ENCODE peak calls at places on chromosomes 11 and 22, in six cellular contexts. P, L, Z, V, X and R are unnamed samples.

GRCh38 chr11:109933126-109933525 is 160.1 kb upstream of the ZC3H12C start:
- DNase-seq in X (no peak), P (no peak), Z (no peak), V (peak; percentile 80), L (no peak), R (no peak)

GRCh38 chr22:44557064-44557748 is 59.2 kb upstream of the RTL6 start:
- DNase-seq in X (no peak), P (no peak), L (no peak), V (no peak), Z (peak; percentile 33), R (no peak)

GRCh38 chr11:129286813-129287212 is 88.8 kb upstream of the BARX2 start:
- DNase-seq in L (no peak), P (no peak), Z (no peak), V (no peak), X (no peak), R (no peak)

GRCh38 chr22:28923826-28924732 is 40.7 kb downstream of the ZNRF3 start:
- DNase-seq in L (no peak), V (no peak), Z (peak; percentile 78), X (no peak), P (no peak), R (no peak)

GRCh38 chr22:33625959-33626358 is 294.3 kb downstream of the LARGE1 start:
- DNase-seq in Z (no peak), P (no peak), V (no peak), L (no peak), X (no peak), R (no peak)

GRCh38 chr11:83033972-83034672 is 37.6 kb downstream of the RAB30 start:
- DNase-seq in P (peak; percentile 95), X (no peak), L (no peak), Z (no peak), V (peak; percentile 78), R (no peak)

GRCh38 chr22:23829845-23830372 is 8.9 kb downstream of the DERL3 start:
- DNase-seq in X (no peak), V (peak; percentile 89), P (peak; percentile 94), Z (no peak), L (no peak), R (no peak)

GRCh38 chr11:116461789-116462188 is 311.0 kb downstream of the BUD13 start:
- DNase-seq in Z (no peak), P (no peak), V (no peak), L (no peak), X (no peak), R (no peak)

GRCh38 chr11:97756571-97757335 is 1264.0 kb upstream of the CNTN5 start:
- DNase-seq in L (no peak), P (no peak), V (no peak), X (no peak), Z (no peak), R (no peak)

GRCh38 chr11:108093128-108093904 is 28.1 kb upstream of the ACAT1 start:
- DNase-seq in P (peak; percentile 6), L (peak; percentile 70), V (no peak), Z (no peak), X (no peak), R (no peak)

GRCh38 chr22:45709004-45709739 is 37.5 kb downstream of the ATXN10 start:
- DNase-seq in V (peak; percentile 47), Z (no peak), L (peak; percentile 90), X (no peak), P (peak; percentile 85), R (no peak)

GRCh38 chr11:115780625-115781024 is 276.4 kb upstream of the CADM1 start:
- DNase-seq in L (no peak), X (no peak), P (no peak), Z (no peak), V (no peak), R (no peak)

GRCh38 chr22:17578129-17578754 is 14.9 kb downstream of the SLC25A18 start:
- DNase-seq in V (peak; percentile 60), L (no peak), X (no peak), Z (peak; percentile 56), P (peak; percentile 34), R (no peak)

GRCh38 chr11:125351868-125352250 is 144.2 kb downstream of the FEZ1 start:
- DNase-seq in P (no peak), Z (no peak), V (no peak), L (no peak), X (no peak), R (no peak)

GRCh38 chr22:44588348-44588747 is 90.3 kb upstream of the RTL6 start:
- DNase-seq in L (no peak), P (no peak), V (no peak), Z (no peak), X (no peak), R (no peak)

GRCh38 chr11:103961010-103961409 is 75.4 kb upstream of the DDI1 start:
- DNase-seq in X (no peak), L (peak; percentile 43), Z (no peak), P (peak; percentile 86), V (peak; percentile 13), R (no peak)

GRCh38 chr11:68266121-68266891 is 5.5 kb downstream of the C11orf24 start:
- DNase-seq in V (no peak), P (no peak), X (no peak), Z (no peak), L (no peak), R (no peak)

GRCh38 chr11:125588505-125588904 is 4.1 kb upstream of the STT3A start:
- DNase-seq in P (peak; percentile 36), L (no peak), X (no peak), V (no peak), Z (no peak), R (no peak)

GRCh38 chr11:116644201-116644947 is 128.4 kb downstream of the BUD13 start:
- DNase-seq in Z (no peak), P (no peak), L (no peak), X (no peak), V (no peak), R (no peak)

GRCh38 chr11:11379661-11380060 is 26.6 kb upstream of the CSNK2A3 start:
- DNase-seq in P (no peak), V (no peak), L (no peak), X (no peak), Z (no peak), R (no peak)

GRCh38 chr11:117796456-117797428 is at the start of gene DSCAML1:
- DNase-seq in P (no peak), X (peak; percentile 25), L (no peak), Z (no peak), V (no peak), R (no peak)

GRCh38 chr11:134500621-134501020 is 88.6 kb upstream of the B3GAT1 start:
- DNase-seq in L (no peak), P (no peak), X (no peak), V (no peak), Z (peak; percentile 14), R (no peak)

DNA sequence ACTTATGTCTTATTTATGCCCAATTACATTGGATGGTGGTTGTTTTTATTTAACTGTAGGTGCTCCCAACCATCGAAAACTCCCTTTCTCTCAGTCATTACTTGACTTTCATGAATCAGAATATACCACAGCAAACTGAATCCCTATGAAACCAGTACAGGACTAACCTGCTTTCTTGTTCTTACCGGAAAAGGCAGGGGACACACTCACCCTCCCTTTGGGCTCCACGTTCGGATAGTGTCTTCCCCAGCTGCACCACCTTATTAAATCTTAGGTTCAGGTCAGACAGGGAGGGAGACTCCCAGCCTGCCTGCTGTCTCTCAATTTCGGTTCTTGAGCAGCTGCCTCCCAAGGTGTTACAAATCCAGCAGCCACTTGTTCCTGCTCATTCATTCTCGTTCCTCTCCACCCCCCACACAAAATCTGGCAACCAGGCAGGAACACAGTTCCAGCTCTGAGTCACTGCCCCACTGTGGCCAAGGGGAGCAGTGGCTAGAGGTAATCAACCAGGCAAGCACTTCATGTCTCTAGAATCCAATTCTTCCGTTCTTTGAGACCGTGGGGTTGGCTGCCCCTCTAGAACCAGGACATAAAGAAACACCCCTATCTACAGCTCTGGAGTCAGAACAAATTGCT is 133.0 kb downstream of the PLEKHA7 start:
- DNase-seq in Z (peak; percentile 77), L (no peak), X (no peak), V (peak; percentile 69), P (peak; percentile 69), R (no peak)
- TF ChIP-seq CTCF in Z (no peak), L (no peak), X (no peak), V (peak; percentile 61), P (peak; percentile 45), R (peak; percentile 22)

DNA sequence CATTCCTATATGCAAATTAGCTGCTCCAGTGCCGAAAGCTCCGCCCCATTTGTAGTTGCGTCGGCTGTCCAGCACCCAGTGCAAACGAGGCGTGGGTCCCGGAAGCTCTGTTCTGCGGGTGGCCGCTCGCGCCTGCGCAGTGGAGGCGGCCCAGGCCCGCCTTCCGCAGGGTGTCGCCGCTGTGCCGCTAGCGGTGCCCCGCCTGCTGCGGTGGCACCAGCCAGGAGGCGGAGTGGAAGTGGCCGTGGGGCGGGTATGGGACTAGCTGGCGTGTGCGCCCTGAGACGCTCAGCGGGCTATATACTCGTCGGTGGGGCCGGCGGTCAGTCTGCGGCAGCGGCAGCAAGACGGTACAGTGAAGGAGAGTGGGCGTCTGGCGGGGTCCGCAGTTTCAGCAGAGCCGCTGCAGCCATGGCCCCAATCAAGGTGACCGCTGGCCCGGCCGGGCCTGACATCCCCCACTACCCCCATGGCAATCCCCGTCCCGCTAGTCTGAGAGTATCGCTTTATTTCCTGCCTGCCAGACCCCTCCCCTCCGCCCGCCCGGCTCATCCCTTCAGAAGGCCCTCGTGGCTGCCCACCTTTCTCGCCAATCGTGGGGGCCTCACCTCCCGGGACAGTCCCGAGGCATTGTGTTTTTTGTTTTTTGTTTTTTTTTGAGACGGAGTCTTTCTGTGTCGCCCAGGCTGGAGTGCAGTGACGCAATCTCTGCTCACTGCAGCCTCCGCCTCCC is at the start of gene PRDX5:
- DNase-seq in X (peak; percentile 93), P (peak; percentile 93), V (peak; percentile 98), Z (peak; percentile 97), L (peak; percentile 98), R (peak; percentile 89)
- TF ChIP-seq CTCF in X (peak; percentile 40), P (no peak), V (peak; percentile 28), Z (no peak), L (peak; percentile 60), R (peak; percentile 29)

GRCh38 chr11:35554491-35555237 is 29.2 kb upstream of the PAMR1 start:
- DNase-seq in Z (no peak), V (peak; percentile 34), P (no peak), L (peak; percentile 8), X (no peak), R (no peak)
- TF ChIP-seq CTCF in Z (no peak), V (peak; percentile 46), P (peak; percentile 53), L (peak; percentile 10), X (no peak), R (peak; percentile 42)

DNA sequence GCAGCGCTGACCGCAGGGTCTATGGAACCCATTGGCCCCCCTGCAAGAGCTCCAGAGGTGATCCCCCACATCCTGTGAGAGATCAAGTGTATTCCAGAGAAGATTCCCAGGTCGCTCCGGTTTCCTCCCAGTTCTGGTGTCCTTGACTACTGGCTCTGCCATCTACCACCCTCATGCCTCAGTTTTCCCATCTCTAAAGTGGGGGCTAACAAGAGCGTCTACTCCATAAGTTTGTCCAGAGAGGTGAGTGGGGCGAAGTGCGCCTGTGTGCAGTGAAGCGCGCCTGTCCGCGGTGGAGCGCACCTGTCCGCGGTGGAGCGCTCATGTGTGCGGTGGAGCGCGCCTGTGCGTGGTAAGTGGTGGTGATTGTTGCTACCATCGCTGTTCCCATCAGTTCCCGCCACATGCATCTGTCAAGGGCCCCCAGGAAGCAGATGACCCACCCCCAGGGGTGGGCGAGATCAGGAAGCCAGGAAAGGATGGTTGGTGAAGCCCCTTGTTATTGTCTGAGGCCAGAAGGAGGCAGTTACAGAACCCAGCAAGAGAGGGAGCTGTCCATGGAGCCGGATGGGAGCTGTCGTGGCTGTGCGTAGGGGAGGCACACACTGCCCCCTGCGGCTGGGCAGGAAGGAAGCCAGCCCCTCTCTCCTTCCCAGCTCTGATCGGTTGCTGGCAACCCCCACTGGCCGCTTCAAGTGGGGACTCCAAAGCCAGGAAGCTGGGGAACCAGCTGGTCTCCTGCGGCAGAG is 73.2 kb upstream of the FGF3 start:
- DNase-seq in P (no peak), Z (no peak), L (peak; percentile 37), V (no peak), X (no peak), R (no peak)
- TF ChIP-seq CTCF in P (no peak), Z (no peak), L (no peak), V (peak; percentile 27), X (no peak), R (no peak)